ENCODE peak calls at places on chromosome 22, in ten cellular contexts. One of them, this sample, is unnamed.

GRCh38 chr22:50236731-50237409 is 8.0 kb downstream of the TUBGCP6 start:
- DNase-seq in hepatocyte: no peak
- DNase-seq in adrenal gland: no peak
- DNase-seq in GM23338: peak; percentile 61
- DNase-seq in cardiac muscle cell: no peak
- DNase-seq in pancreas: peak; percentile 15
- DNase-seq in heart right ventricle: no peak
- DNase-seq in uterus: no peak
- DNase-seq in fibroblast of lung: no peak
- DNase-seq in mucosa of descending colon: no peak
- DNase-seq in this sample: no peak

GRCh38 chr22:40431021-40431420 is 60.6 kb downstream of the SGSM3 start:
- DNase-seq in cardiac muscle cell: no peak
- DNase-seq in pancreas: no peak
- DNase-seq in hepatocyte: no peak
- DNase-seq in uterus: no peak
- DNase-seq in fibroblast of lung: no peak
- DNase-seq in adrenal gland: no peak
- DNase-seq in heart right ventricle: no peak
- DNase-seq in mucosa of descending colon: no peak
- DNase-seq in GM23338: no peak
- DNase-seq in this sample: no peak

GRCh38 chr22:43110444-43110926 is at the start of gene BIK:
- DNase-seq in hepatocyte: peak; percentile 68
- DNase-seq in heart right ventricle: no peak
- DNase-seq in cardiac muscle cell: peak; percentile 35
- DNase-seq in uterus: peak; percentile 27
- DNase-seq in pancreas: peak; percentile 66
- DNase-seq in mucosa of descending colon: peak; percentile 78
- DNase-seq in adrenal gland: peak; percentile 60
- DNase-seq in GM23338: peak; percentile 92
- DNase-seq in fibroblast of lung: peak; percentile 27
- DNase-seq in this sample: no peak

GRCh38 chr22:43396934-43397457 is 14.8 kb upstream of the MPPED1 start:
- DNase-seq in fibroblast of lung: no peak
- DNase-seq in pancreas: no peak
- DNase-seq in uterus: no peak
- DNase-seq in heart right ventricle: no peak
- DNase-seq in cardiac muscle cell: no peak
- DNase-seq in adrenal gland: no peak
- DNase-seq in GM23338: no peak
- DNase-seq in hepatocyte: no peak
- DNase-seq in mucosa of descending colon: peak; percentile 6
- DNase-seq in this sample: no peak

GRCh38 chr22:33401291-33401690 is 343.1 kb upstream of the SYN3 start:
- DNase-seq in fibroblast of lung: peak; percentile 25
- DNase-seq in cardiac muscle cell: no peak
- DNase-seq in heart right ventricle: no peak
- DNase-seq in uterus: no peak
- DNase-seq in mucosa of descending colon: no peak
- DNase-seq in GM23338: no peak
- DNase-seq in adrenal gland: no peak
- DNase-seq in pancreas: no peak
- DNase-seq in hepatocyte: no peak
- DNase-seq in this sample: peak; percentile 80

GRCh38 chr22:39942433-39943213 is 17.6 kb upstream of the TMA7B start:
- DNase-seq in mucosa of descending colon: no peak
- DNase-seq in pancreas: no peak
- DNase-seq in uterus: no peak
- DNase-seq in heart right ventricle: no peak
- DNase-seq in fibroblast of lung: no peak
- DNase-seq in hepatocyte: no peak
- DNase-seq in GM23338: no peak
- DNase-seq in cardiac muscle cell: peak; percentile 23
- DNase-seq in adrenal gland: no peak
- DNase-seq in this sample: no peak

GRCh38 chr22:36252754-36253522 is at the start of gene APOL1:
- DNase-seq in adrenal gland: peak; percentile 39
- DNase-seq in pancreas: no peak
- DNase-seq in mucosa of descending colon: peak; percentile 66
- DNase-seq in cardiac muscle cell: no peak
- DNase-seq in hepatocyte: peak; percentile 50
- DNase-seq in fibroblast of lung: peak; percentile 49
- DNase-seq in uterus: peak; percentile 64
- DNase-seq in heart right ventricle: peak; percentile 66
- DNase-seq in GM23338: no peak
- DNase-seq in this sample: no peak

GRCh38 chr22:50260801-50261614 is 475 bp downstream of the MAPK12 start:
- DNase-seq in uterus: no peak
- DNase-seq in mucosa of descending colon: no peak
- DNase-seq in fibroblast of lung: peak; percentile 67
- DNase-seq in GM23338: peak; percentile 59
- DNase-seq in hepatocyte: peak; percentile 74
- DNase-seq in heart right ventricle: no peak
- DNase-seq in pancreas: no peak
- DNase-seq in adrenal gland: no peak
- DNase-seq in cardiac muscle cell: peak; percentile 76
- DNase-seq in this sample: peak; percentile 43

GRCh38 chr22:46678785-46679700 is 58.9 kb downstream of the GRAMD4 start:
- DNase-seq in heart right ventricle: no peak
- DNase-seq in uterus: no peak
- DNase-seq in mucosa of descending colon: no peak
- DNase-seq in pancreas: no peak
- DNase-seq in GM23338: no peak
- DNase-seq in fibroblast of lung: peak; percentile 83
- DNase-seq in adrenal gland: no peak
- DNase-seq in cardiac muscle cell: no peak
- DNase-seq in hepatocyte: no peak
- DNase-seq in this sample: no peak

GRCh38 chr22:17575681-17576080 is 12.4 kb downstream of the SLC25A18 start:
- DNase-seq in cardiac muscle cell: no peak
- DNase-seq in pancreas: no peak
- DNase-seq in heart right ventricle: no peak
- DNase-seq in GM23338: no peak
- DNase-seq in uterus: no peak
- DNase-seq in adrenal gland: no peak
- DNase-seq in hepatocyte: no peak
- DNase-seq in fibroblast of lung: no peak
- DNase-seq in mucosa of descending colon: no peak
- DNase-seq in this sample: no peak

GRCh38 chr22:44245867-44246266 is 65.1 kb downstream of the PARVG start:
- DNase-seq in uterus: no peak
- DNase-seq in heart right ventricle: no peak
- DNase-seq in mucosa of descending colon: no peak
- DNase-seq in cardiac muscle cell: no peak
- DNase-seq in pancreas: no peak
- DNase-seq in GM23338: no peak
- DNase-seq in hepatocyte: no peak
- DNase-seq in fibroblast of lung: no peak
- DNase-seq in adrenal gland: no peak
- DNase-seq in this sample: no peak

GRCh38 chr22:27896251-27896650 is 22.8 kb downstream of the PITPNB start:
- DNase-seq in cardiac muscle cell: no peak
- DNase-seq in heart right ventricle: peak; percentile 30
- DNase-seq in hepatocyte: no peak
- DNase-seq in mucosa of descending colon: no peak
- DNase-seq in uterus: no peak
- DNase-seq in adrenal gland: no peak
- DNase-seq in pancreas: no peak
- DNase-seq in GM23338: no peak
- DNase-seq in fibroblast of lung: no peak
- DNase-seq in this sample: no peak

GRCh38 chr22:23313791-23314567 is 133.7 kb downstream of the BCR start:
- DNase-seq in cardiac muscle cell: no peak
- DNase-seq in GM23338: no peak
- DNase-seq in uterus: no peak
- DNase-seq in pancreas: no peak
- DNase-seq in mucosa of descending colon: no peak
- DNase-seq in adrenal gland: no peak
- DNase-seq in heart right ventricle: no peak
- DNase-seq in hepatocyte: no peak
- DNase-seq in fibroblast of lung: no peak
- DNase-seq in this sample: no peak

DNA sequence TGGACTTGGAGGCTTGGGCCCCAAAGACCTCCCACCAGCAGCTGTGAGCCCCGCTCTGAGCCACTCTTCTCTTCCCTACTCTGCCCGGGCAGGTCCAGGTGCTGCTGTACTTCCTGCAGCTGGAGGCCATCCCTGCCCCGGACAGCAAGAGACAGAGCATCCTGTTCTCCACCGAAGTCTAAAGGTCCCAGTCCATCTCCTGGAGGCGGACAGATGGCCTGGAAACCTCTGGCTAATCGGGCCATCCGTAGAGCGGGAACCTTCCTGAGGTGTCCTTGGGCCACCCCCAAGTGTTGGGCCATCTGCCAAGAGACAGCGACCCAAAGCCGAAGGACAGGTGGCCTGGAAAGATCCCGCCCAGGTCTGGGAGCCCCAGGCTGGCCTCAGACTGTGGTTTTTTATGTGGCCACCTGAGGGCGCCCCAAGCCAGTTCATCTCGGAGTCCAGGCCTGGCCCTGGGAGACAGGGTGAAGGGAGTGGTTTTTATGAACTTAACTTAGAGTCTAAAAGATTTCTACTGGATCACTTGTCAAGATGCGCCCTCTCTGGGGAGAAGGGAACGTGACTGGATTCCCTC is 135.1 kb downstream of the BCR start:
- DNase-seq in hepatocyte: peak; percentile 86
- DNase-seq in GM23338: peak; percentile 67
- DNase-seq in mucosa of descending colon: peak; percentile 87
- DNase-seq in uterus: peak; percentile 41
- DNase-seq in fibroblast of lung: peak; percentile 76
- DNase-seq in cardiac muscle cell: peak; percentile 76
- DNase-seq in pancreas: peak; percentile 59
- DNase-seq in adrenal gland: peak; percentile 82
- DNase-seq in heart right ventricle: peak; percentile 43
- DNase-seq in this sample: peak; percentile 66
- TF ChIP-seq CTCF in hepatocyte: peak; percentile 90
- TF ChIP-seq CTCF in GM23338: peak; percentile 28
- TF ChIP-seq CTCF in mucosa of descending colon: peak; percentile 79
- TF ChIP-seq CTCF in uterus: peak; percentile 50
- TF ChIP-seq CTCF in fibroblast of lung: peak; percentile 62
- TF ChIP-seq CTCF in cardiac muscle cell: peak; percentile 63
- TF ChIP-seq CTCF in pancreas: peak; percentile 54
- TF ChIP-seq CTCF in adrenal gland: peak; percentile 78
- TF ChIP-seq CTCF in heart right ventricle: peak; percentile 65
- TF ChIP-seq CTCF in this sample: peak; percentile 66

DNA sequence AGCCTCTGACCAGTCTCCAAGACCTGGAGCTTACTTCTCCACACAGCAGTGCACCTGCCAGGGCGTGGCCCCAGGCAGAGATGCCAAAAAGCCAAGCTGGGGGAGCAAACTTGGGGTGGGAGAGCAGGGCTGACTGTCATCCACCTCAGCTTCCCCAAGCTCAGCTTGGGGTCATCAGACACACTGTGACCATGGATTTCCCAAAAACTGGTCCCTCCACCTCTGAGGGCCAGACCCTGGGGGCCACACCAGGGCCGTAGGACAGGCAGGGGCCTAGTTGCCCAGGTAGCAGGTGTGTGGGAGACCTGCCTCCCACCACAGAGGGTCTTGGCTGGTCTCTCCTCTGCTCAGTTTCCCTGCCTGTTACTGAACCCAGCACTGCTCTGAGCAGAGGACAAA is 30.6 kb downstream of the ARVCF start:
- DNase-seq in GM23338: no peak
- DNase-seq in hepatocyte: no peak
- DNase-seq in cardiac muscle cell: no peak
- DNase-seq in heart right ventricle: no peak
- DNase-seq in mucosa of descending colon: peak; percentile 27
- DNase-seq in pancreas: peak; percentile 20
- DNase-seq in fibroblast of lung: no peak
- DNase-seq in uterus: no peak
- DNase-seq in adrenal gland: no peak
- DNase-seq in this sample: no peak
- H3K4me3 ChIP-seq in GM23338: peak overlapping the region; percentile 92
- H3K4me3 ChIP-seq in hepatocyte: peak overlapping the region; percentile 91
- H3K4me3 ChIP-seq in cardiac muscle cell: peak overlapping the region; percentile 68
- H3K4me3 ChIP-seq in heart right ventricle: peak overlapping the region; percentile 90
- H3K4me3 ChIP-seq in mucosa of descending colon: no peak overlapping the region
- H3K4me3 ChIP-seq in pancreas: peak overlapping the region; percentile 72
- H3K4me3 ChIP-seq in fibroblast of lung: peak overlapping the region; percentile 81
- H3K4me3 ChIP-seq in uterus: peak overlapping the region; percentile 43
- H3K4me3 ChIP-seq in adrenal gland: peak overlapping the region; percentile 68
- H3K4me3 ChIP-seq in this sample: peak overlapping the region; percentile 58

DNA sequence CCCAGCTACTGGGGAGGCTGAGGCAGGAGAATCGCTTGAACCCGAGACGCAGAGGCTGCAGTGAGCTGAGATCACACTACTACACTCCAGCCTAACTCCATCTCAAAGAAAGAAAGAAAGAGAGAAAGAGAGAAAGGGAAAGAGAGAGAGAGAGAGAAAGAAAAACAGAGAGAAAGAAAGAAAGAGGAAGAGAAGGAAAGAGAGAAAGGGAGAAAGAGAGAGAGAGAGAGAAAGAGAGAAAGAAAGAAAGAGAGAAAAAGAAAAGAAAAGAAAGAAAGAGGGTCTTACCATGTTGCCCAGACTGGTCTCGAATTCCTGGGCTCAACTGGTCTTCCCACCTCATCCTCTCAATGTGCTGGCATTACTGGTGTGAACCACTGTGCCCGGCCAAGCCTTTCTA is 22.3 kb downstream of the FBLN1 start:
- DNase-seq in adrenal gland: no peak
- DNase-seq in uterus: no peak
- DNase-seq in pancreas: no peak
- DNase-seq in GM23338: no peak
- DNase-seq in hepatocyte: no peak
- DNase-seq in cardiac muscle cell: no peak
- DNase-seq in heart right ventricle: no peak
- DNase-seq in mucosa of descending colon: no peak
- DNase-seq in fibroblast of lung: no peak
- DNase-seq in this sample: no peak
- H3K36me3 ChIP-seq in adrenal gland: no peaks in the 10 kb centered on the region
- H3K36me3 ChIP-seq in uterus: no peaks in the 10 kb centered on the region
- H3K36me3 ChIP-seq in pancreas: no peaks in the 10 kb centered on the region
- H3K36me3 ChIP-seq in GM23338: no peaks in the 10 kb centered on the region
- H3K36me3 ChIP-seq in hepatocyte: no peaks in the 10 kb centered on the region
- H3K36me3 ChIP-seq in cardiac muscle cell: no peaks in the 10 kb centered on the region
- H3K36me3 ChIP-seq in heart right ventricle: peaks cover 29% of the 10 kb centered on the region
- H3K36me3 ChIP-seq in mucosa of descending colon: no peaks in the 10 kb centered on the region
- H3K36me3 ChIP-seq in fibroblast of lung: peaks cover 5% of the 10 kb centered on the region
- H3K36me3 ChIP-seq in this sample: no peaks in the 10 kb centered on the region

DNA sequence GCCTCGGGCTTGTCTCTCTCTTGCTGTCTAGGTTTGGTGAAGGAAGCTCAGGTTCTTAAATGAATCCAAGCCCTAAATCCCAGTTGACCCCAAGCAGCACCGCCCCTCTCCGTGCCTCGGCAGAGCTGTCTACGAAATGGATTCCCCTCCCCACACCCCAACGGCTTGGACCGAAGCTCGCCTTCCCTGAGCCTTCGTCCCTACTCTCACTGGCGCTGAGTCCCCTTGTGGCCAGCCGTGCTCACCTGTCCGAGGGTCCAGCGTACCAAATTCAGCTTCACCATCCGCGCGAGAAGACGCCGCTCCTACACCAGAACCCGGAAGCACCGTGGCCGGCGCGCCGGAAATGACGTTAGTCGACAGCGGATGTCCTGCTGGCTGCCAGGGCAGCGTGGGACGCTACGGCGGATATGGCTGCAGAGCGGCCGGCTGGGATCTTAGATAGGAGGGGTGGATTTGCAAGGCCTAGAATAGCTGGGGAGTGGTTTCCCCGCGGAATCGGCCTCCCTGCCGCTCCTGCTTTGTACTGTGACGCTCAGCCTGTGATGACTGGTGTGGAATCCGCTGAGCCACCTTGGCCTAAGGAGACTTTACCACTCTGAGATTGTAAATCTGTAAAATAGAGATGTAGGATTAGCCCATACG is at the start of gene TFIP11:
- DNase-seq in adrenal gland: peak; percentile 96
- DNase-seq in mucosa of descending colon: peak; percentile 97
- DNase-seq in pancreas: peak; percentile 92
- DNase-seq in cardiac muscle cell: peak; percentile 95
- DNase-seq in heart right ventricle: peak; percentile 96
- DNase-seq in hepatocyte: peak; percentile 96
- DNase-seq in GM23338: peak; percentile 99
- DNase-seq in fibroblast of lung: peak; percentile 89
- DNase-seq in uterus: peak; percentile 93
- DNase-seq in this sample: peak; percentile 94
- TF ChIP-seq CTCF in adrenal gland: no peak
- TF ChIP-seq CTCF in mucosa of descending colon: no peak
- TF ChIP-seq CTCF in pancreas: no peak
- TF ChIP-seq CTCF in cardiac muscle cell: no peak
- TF ChIP-seq CTCF in heart right ventricle: no peak
- TF ChIP-seq CTCF in hepatocyte: no peak
- TF ChIP-seq CTCF in GM23338: no peak
- TF ChIP-seq CTCF in fibroblast of lung: no peak
- TF ChIP-seq CTCF in uterus: no peak
- TF ChIP-seq CTCF in this sample: peak; percentile 14